ENCODE peak calls at places on chromosomes 11 and 22, in seven cellular contexts. M is ovary, W is vagina, Q is stomach, L is tibial nerve, P is body of pancreas, A is suprapubic skin. B is an unnamed sample. For H3K4me1 and H3K27me3, the result is how much of the 10 kb centered on the place peaks cover.

GRCh38 chr11:88288560-88288959 is 49.0 kb downstream of the CTSC start:
- DNase-seq in A (no peak), L (no peak), P (no peak), W (no peak), M (no peak), Q (no peak), B (no peak)

GRCh38 chr11:2732261-2732939 is 32.6 kb upstream of the KCNQ1OT1 start:
- DNase-seq in A (no peak), L (no peak), W (no peak), Q (no peak), M (no peak), P (no peak), B (no peak)

GRCh38 chr11:70326365-70326803 is 55.9 kb downstream of the PPFIA1 start:
- DNase-seq in W (no peak), A (no peak), L (peak), P (no peak), Q (peak), M (no peak), B (peak)

GRCh38 chr22:47062126-47062525 is 299.7 kb downstream of the TBC1D22A start:
- DNase-seq in A (no peak), P (peak), L (no peak), Q (no peak), W (no peak), M (no peak), B (no peak)

GRCh38 chr11:79363861-79364378 is 76.9 kb downstream of the TENM4 start:
- DNase-seq in L (no peak), Q (no peak), P (no peak), W (no peak), M (no peak), A (no peak), B (no peak)

GRCh38 chr11:122007611-122008071 is 108.4 kb downstream of the BLID start:
- DNase-seq in Q (no peak), L (peak), M (peak), W (no peak), A (no peak), P (no peak), B (no peak)

GRCh38 chr11:125062931-125063428 is at the start of gene SLC37A2:
- DNase-seq in P (peak), L (peak), A (peak), Q (peak), M (peak), W (no peak), B (peak)

GRCh38 chr11:36104660-36104992 is 160.8 kb downstream of the LDLRAD3 start:
- DNase-seq in L (no peak), P (no peak), Q (no peak), M (no peak), A (no peak), W (no peak), B (no peak)

GRCh38 chr11:103541186-103541795 is 432.1 kb downstream of the DYNC2H1 start:
- DNase-seq in L (no peak), M (no peak), A (no peak), W (no peak), Q (no peak), P (no peak), B (no peak)

GRCh38 chr11:117931971-117932370 is 2.8 kb upstream of the TMPRSS13 start:
- DNase-seq in M (peak), W (no peak), A (peak), Q (no peak), P (no peak), L (no peak), B (peak)

GRCh38 chr11:78841451-78842060 is 266.9 kb upstream of the NARS2 start:
- DNase-seq in A (no peak), M (no peak), Q (no peak), W (no peak), P (no peak), L (no peak), B (no peak)

GRCh38 chr11:17473071-17473744 is 3.4 kb downstream of the ABCC8 start:
- DNase-seq in L (no peak), W (no peak), Q (no peak), M (no peak), P (no peak), A (no peak), B (no peak)

GRCh38 chr22:36541831-36542391 is 12.9 kb upstream of the EIF3D start:
- DNase-seq in Q (peak), W (no peak), L (no peak), A (no peak), M (no peak), P (no peak), B (no peak)

GRCh38 chr11:95764267-95764898 is 25.2 kb downstream of the FAM76B start:
- DNase-seq in M (no peak), L (no peak), W (no peak), Q (no peak), A (no peak), P (no peak), B (no peak)

GRCh38 chr22:36594569-36594968 is 65.6 kb upstream of the EIF3D start:
- DNase-seq in Q (no peak), P (no peak), A (no peak), W (no peak), M (no peak), L (no peak), B (no peak)

GRCh38 chr22:44723801-44724200 is 21.8 kb downstream of the PRR5 start:
- DNase-seq in W (no peak), A (no peak), L (no peak), M (no peak), Q (no peak), P (no peak), B (no peak)

GRCh38 chr22:36369922-36370781 is 17.6 kb downstream of the MYH9 start:
- DNase-seq in L (no peak), Q (peak), P (peak), A (no peak), W (no peak), M (no peak), B (peak)

GRCh38 chr11:121473064-121473777 is 20.5 kb upstream of the SORL1-AS1 start:
- DNase-seq in A (no peak), W (no peak), Q (no peak), M (no peak), P (no peak), L (no peak), B (no peak)

GRCh38 chr22:21094911-21095772 is 49.4 kb downstream of the LRRC74B start:
- DNase-seq in M (no peak), W (no peak), Q (no peak), P (no peak), L (no peak), A (no peak), B (no peak)

GRCh38 chr11:70360211-70360610 is 38.1 kb upstream of the CTTN start:
- DNase-seq in L (no peak), A (no peak), Q (no peak), W (no peak), M (no peak), P (no peak), B (no peak)

GRCh38 chr22:27732841-27733240 is 68.7 kb downstream of the MN1 start:
- DNase-seq in L (no peak), Q (no peak), W (no peak), A (peak), P (no peak), M (no peak), B (no peak)

GRCh38 chr11:112004389-112004788 is 20.8 kb upstream of the DLAT start:
- DNase-seq in A (no peak), M (no peak), L (no peak), W (no peak), Q (no peak), P (no peak), B (no peak)

GRCh38 chr11:45092901-45093760 is 53.3 kb upstream of the PRDM11 start:
- DNase-seq in Q (peak), P (no peak), L (no peak), M (no peak), W (no peak), A (no peak), B (no peak)

GRCh38 chr11:34641981-34642380 is 21.1 kb downstream of the EHF start:
- DNase-seq in A (no peak), M (no peak), W (no peak), P (peak), Q (no peak), L (no peak), B (peak)

GRCh38 chr22:38125731-38126344 is 15.4 kb upstream of the BAIAP2L2 start:
- DNase-seq in A (no peak), W (no peak), L (no peak), M (no peak), Q (no peak), P (no peak), B (no peak)

GRCh38 chr11:124454552-124454951 is 9.1 kb upstream of the OR8B8 start:
- DNase-seq in M (no peak), A (no peak), Q (no peak), L (no peak), W (no peak), P (no peak), B (no peak)

GRCh38 chr11:62445314-62445740 is 26.5 kb downstream of the SCGB1A1 start:
- DNase-seq in W (no peak), M (peak), L (peak), Q (peak), A (peak), P (no peak), B (no peak)

GRCh38 chr11:3126901-3127691 is 38.0 kb downstream of the OSBPL5 start:
- DNase-seq in W (no peak), A (peak), M (peak), P (no peak), Q (no peak), L (no peak), B (no peak)

GRCh38 chr11:81772161-81772560 is 961.5 kb downstream of the FAM181B start:
- DNase-seq in A (no peak), Q (no peak), M (no peak), W (no peak), L (no peak), P (no peak), B (no peak)

GRCh38 chr11:112302226-112302868 is 41.7 kb upstream of the PLET1 start:
- DNase-seq in A (no peak), M (no peak), Q (no peak), W (no peak), L (no peak), P (no peak), B (no peak)

GRCh38 chr22:43220625-43221380 is 33.9 kb upstream of the TTLL12 start:
- DNase-seq in P (no peak), M (no peak), L (no peak), Q (no peak), A (no peak), W (no peak), B (no peak)

GRCh38 chr22:50320116-50320515 is 6.7 kb downstream of the DENND6B start:
- DNase-seq in P (no peak), W (no peak), A (no peak), L (no peak), Q (no peak), M (no peak), B (no peak)

GRCh38 chr11:10116588-10116987 is 177.4 kb downstream of the SBF2 start:
- DNase-seq in A (no peak), M (no peak), W (no peak), L (no peak), Q (no peak), P (no peak), B (no peak)

GRCh38 chr11:10109836-10110235 is 184.2 kb downstream of the SBF2 start:
- DNase-seq in M (no peak), A (no peak), P (no peak), W (no peak), L (no peak), Q (no peak), B (no peak)

GRCh38 chr11:10117709-10118341 is 176.2 kb downstream of the SBF2 start:
- DNase-seq in M (no peak), W (no peak), Q (no peak), P (no peak), A (no peak), L (no peak), B (no peak)

GRCh38 chr11:10114593-10115404 is 179.2 kb downstream of the SBF2 start:
- DNase-seq in W (no peak), P (no peak), L (no peak), A (no peak), M (no peak), Q (no peak), B (no peak)

DNA sequence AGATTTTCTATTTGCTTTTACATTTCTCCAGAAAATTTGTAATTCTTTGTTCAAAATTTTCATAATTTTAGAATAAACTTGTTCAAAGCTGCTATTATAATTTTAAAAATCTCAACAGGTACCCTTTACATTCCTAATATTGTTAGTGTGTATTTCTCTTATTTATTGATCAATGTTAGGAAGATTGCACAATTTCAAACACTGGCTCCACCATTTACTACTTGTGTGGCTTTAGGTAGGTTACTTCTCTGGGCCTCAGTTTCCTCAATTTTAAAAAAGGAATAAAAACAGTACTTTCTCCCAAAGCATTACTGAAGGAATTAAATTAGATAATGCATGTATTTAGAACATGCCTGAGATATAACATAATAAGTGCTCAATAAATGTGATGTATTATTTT is 180.2 kb downstream of the SBF2 start:
- DNase-seq in P (no peak), A (no peak), M (no peak), Q (no peak), W (no peak), L (no peak), B (no peak)
- H3K4me1 ChIP-seq in P (under half), A (under half), M (under half), Q (under half), W (under half), L (under half), B (under half)

GRCh38 chr22:45969801-45970464 is 7.0 kb downstream of the WNT7B start:
- DNase-seq in P (no peak), W (no peak), Q (no peak), A (no peak), M (no peak), L (no peak), B (no peak)

GRCh38 chr22:45972091-45972867 is 4.7 kb downstream of the WNT7B start:
- DNase-seq in Q (no peak), M (no peak), W (no peak), L (no peak), A (no peak), P (no peak), B (no peak)

GRCh38 chr22:45972868-45973212 is 4.1 kb downstream of the WNT7B start:
- DNase-seq in M (no peak), A (no peak), Q (no peak), P (no peak), L (no peak), W (no peak), B (no peak)

GRCh38 chr22:45970709-45971388 is 6.1 kb downstream of the WNT7B start:
- DNase-seq in Q (no peak), W (no peak), M (no peak), A (no peak), P (no peak), L (no peak), B (no peak)

GRCh38 chr22:45971389-45972028 is 5.5 kb downstream of the WNT7B start:
- DNase-seq in W (no peak), Q (no peak), M (no peak), L (no peak), P (no peak), A (no peak), B (no peak)
- H3K27me3 ChIP-seq in W (under half), Q (under half), M (under half), L (half or more), P (under half), A (half or more), B (under half)

DNA sequence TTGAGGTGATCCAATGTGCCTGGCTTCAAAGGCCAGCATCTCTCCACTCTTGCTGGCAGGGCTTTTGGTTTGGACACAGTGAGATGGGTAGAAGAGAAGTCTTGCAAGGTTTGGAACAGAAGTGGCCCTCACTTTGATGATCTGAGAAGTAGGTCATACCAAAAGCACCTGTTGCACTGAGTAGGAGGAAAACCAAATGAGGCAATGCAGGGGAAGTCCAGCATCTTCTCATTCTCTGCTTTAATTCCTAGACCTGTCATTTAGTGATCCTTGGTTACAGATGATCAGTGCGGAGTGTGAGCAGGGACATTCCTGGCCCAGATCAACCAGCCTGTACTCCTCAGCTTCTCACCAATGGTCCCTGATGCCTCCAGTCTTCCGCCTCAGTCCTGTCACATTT is 990.5 kb downstream of the OPCML start:
- DNase-seq in W (no peak), Q (no peak), M (no peak), A (no peak), L (no peak), P (no peak), B (no peak)
- TF ChIP-seq POLR2A in W (no peak), Q (no peak), M (no peak), A (no peak), L (no peak), P (no peak), B (no peak)

DNA sequence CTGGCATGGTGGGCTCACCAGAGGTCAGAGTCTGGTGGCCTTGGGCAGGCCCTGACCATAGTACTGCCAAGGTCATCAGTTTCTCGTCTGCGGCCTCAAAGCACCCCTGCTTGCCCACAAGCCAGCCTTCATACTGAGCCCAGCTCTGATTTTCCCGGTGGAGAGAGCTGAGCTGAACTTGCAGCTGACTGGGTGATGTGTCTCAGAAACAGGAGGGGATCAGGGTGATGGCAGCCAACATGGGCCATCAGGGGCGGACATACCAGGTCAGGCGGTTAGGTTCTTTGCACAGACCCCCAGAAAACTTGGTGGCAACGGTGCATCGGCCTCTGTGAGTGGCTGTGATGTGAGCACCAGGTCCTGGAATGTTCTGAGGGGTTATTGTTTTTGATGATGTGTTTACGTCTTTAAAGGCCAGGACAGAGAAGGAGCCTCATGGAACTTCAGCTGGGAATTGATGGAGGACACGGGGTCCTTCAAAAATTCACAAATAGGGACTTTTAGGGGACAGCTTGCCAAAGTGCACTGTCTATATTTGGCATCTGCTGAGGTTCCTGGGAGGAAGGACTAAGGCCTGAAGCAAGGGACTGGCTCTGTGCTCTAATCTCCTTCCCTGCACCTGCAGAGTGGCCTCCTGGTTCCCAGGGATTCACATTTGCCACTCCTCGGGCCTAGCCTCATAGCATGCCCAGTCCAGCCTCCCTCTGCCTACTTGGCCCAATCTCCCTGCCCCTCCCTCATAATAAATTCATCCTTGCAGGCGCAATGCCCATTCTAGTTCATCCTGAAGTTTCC is 131.2 kb downstream of the OSBP2 start:
- DNase-seq in P (no peak), L (no peak), M (no peak), A (no peak), Q (no peak), W (no peak), B (no peak)
- H3K4me1 ChIP-seq in P (under half), L (under half), M (under half), A (under half), Q (under half), W (under half), B (under half)

GRCh38 chr11:43585877-43586608 is 94.5 kb upstream of the HSD17B12 start:
- DNase-seq in L (no peak), P (no peak), M (no peak), W (no peak), Q (no peak), A (no peak), B (no peak)
- H3K27me3 ChIP-seq in L (half or more), P (under half), M (under half), W (under half), Q (under half), A (half or more), B (under half)

DNA sequence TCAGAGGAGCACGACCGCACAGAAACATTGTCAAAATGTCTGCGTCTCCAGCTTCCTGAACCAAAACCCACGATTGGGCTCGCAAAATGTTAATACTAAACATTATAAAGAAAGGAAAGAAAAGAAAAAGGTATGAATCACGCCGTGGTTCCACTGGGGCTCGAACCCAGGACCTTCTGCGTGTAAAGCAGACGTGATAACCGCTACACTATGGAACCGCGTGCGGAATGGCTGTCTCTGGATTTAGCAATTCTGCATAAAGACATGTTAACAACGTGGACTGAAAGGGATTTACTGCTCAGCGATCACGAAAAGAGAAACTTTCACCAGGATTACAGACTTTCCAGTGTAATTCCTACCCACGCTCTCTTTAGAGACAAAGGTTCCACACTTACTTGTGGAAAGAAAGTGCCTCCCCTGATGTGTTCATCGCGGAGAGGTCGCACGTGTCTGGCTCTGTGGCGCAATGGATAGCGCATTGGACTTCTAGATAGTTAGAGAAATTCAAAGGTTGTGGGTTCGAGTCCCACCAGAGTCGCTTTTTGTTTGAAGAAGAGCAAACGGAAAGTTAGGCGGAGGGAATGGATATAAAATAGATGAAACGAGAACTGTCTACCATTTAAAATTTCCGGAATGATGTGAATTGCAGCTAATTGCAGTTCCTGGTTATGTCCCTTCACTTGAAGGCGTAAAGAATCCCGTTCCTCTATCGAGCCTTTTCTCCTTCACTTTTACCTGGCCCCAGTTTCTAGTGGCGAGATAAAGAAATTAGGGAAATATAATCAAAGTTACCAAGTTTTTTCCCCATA is 39.7 kb downstream of the OR4D9 start:
- DNase-seq in M (peak), A (peak), Q (peak), L (peak), W (no peak), P (peak), B (peak)
- TF ChIP-seq POLR2A in M (peak), A (no peak), Q (no peak), L (no peak), W (no peak), P (no peak), B (no peak)